ENCODE peak calls at places on chromosome 16, in five cellular contexts. V is aorta, Y is body of pancreas, U is fibroblast of the conjunctiva, L is AG08396. E is an unnamed sample.
A peak's percentile ranks its signal among the peaks of the same experiment; 100 is the strongest.

GRCh38 chr16:1494129-1494640 is 1.0 kb downstream of the TELO2 start:
- DNase-seq in V (peak; percentile 83), Y (peak; percentile 31), U (peak; percentile 67), L (peak; percentile 94), E (peak; percentile 75)

GRCh38 chr16:87661561-87661960 is 59.3 kb downstream of the JPH3 start:
- DNase-seq in V (peak; percentile 66), Y (no peak), U (no peak), L (peak; percentile 87), E (peak; percentile 37)

GRCh38 chr16:47524007-47524405 is 62.9 kb downstream of the PHKB start:
- DNase-seq in V (no peak), Y (no peak), U (no peak), L (no peak), E (no peak)

GRCh38 chr16:5428932-5429331 is 331.3 kb upstream of the EEF2KMT start:
- DNase-seq in V (no peak), Y (no peak), U (no peak), L (no peak), E (no peak)

GRCh38 chr16:27214084-27214961 is 11.0 kb downstream of the KDM8 start:
- DNase-seq in V (no peak), Y (peak; percentile 88), U (no peak), L (no peak), E (no peak)

GRCh38 chr16:4682616-4683254 is 10.6 kb upstream of the NUDT16L1 start:
- DNase-seq in V (no peak), Y (peak; percentile 42), U (no peak), L (no peak), E (no peak)

GRCh38 chr16:2963611-2964415 is at the start of gene KREMEN2:
- DNase-seq in V (peak; percentile 45), Y (peak; percentile 23), U (no peak), L (peak; percentile 61), E (no peak)

GRCh38 chr16:81608515-81609209 is 164.1 kb downstream of the CMIP start:
- DNase-seq in V (no peak), Y (no peak), U (no peak), L (peak; percentile 71), E (no peak)

GRCh38 chr16:87203060-87203656 is 114.0 kb downstream of the C16orf95 start:
- DNase-seq in V (peak; percentile 82), Y (peak; percentile 66), U (peak; percentile 73), L (peak; percentile 79), E (peak; percentile 50)

GRCh38 chr16:21001262-21001661 is 100.7 kb downstream of the LYRM1 start:
- DNase-seq in V (no peak), Y (peak; percentile 41), U (peak; percentile 3), L (peak; percentile 30), E (peak; percentile 17)

GRCh38 chr16:80733366-80733901 is 71.0 kb downstream of the CDYL2 start:
- DNase-seq in V (no peak), Y (no peak), U (no peak), L (no peak), E (no peak)

GRCh38 chr16:66988197-66988788 is at the start of gene CES4A:
- DNase-seq in V (no peak), Y (no peak), U (no peak), L (no peak), E (no peak)

E was measured in COLO829.